ENCODE peak calls at places on chromosome X, in four cellular contexts. I is fibroblast of pulmonary artery, R is transverse colon, O is thoracic aorta. B is an unnamed sample.

GRCh38 chrX:130098202-130098552 is 12.1 kb downstream of the ELF4 start:
- DNase-seq in I (no peak), R (no peak), O (no peak), B (no peak)

GRCh38 chrX:10725071-10725470 is 104.7 kb upstream of the MID1 start:
- DNase-seq in I (no peak), R (no peak), O (no peak), B (no peak)

GRCh38 chrX:100368167-100368566 is 41.9 kb downstream of the PCDH19 start:
- DNase-seq in R (no peak), I (peak), O (no peak), B (peak)

GRCh38 chrX:109880629-109881028 is 122.3 kb upstream of the TMEM164 start:
- DNase-seq in O (no peak), I (no peak), R (no peak), B (no peak)

GRCh38 chrX:119381349-119381944 is 17.7 kb upstream of the SLC25A43 start:
- DNase-seq in I (no peak), R (no peak), O (no peak), B (no peak)

GRCh38 chrX:40105791-40106676 is 8.3 kb upstream of the BCOR start:
- DNase-seq in O (no peak), I (no peak), R (peak), B (peak)

GRCh38 chrX:10507876-10508275 is 112.5 kb downstream of the MID1 start:
- DNase-seq in O (no peak), R (no peak), I (no peak), B (no peak)

GRCh38 chrX:20028588-20028987 is 37.7 kb upstream of the BCLAF3 start:
- DNase-seq in R (no peak), I (no peak), O (no peak), B (no peak)

GRCh38 chrX:18360867-18361266 is 6.4 kb upstream of the SCML2 start:
- DNase-seq in R (no peak), O (no peak), I (no peak), B (no peak)

GRCh38 chrX:93673869-93674271 is at the start of gene FAM133A:
- DNase-seq in R (no peak), I (peak), O (peak), B (no peak)

GRCh38 chrX:153643431-153644351 is 3.3 kb upstream of the DUSP9 start:
- DNase-seq in R (no peak), O (no peak), I (no peak), B (no peak)
- TF ChIP-seq CTCF in R (peak), O (no peak), I (no peak), B (no peak)

GRCh38 chrX:153924149-153924861 is 1.8 kb downstream of the ARHGAP4 start:
- DNase-seq in O (no peak), I (peak), R (peak), B (no peak)
- TF ChIP-seq CTCF in O (no peak), I (peak), R (no peak), B (no peak)

GRCh38 chrX:68090266-68090665 is 343.0 kb downstream of the OPHN1 start:
- DNase-seq in R (no peak), I (peak), O (no peak), B (no peak)
- TF ChIP-seq CTCF in R (no peak), I (peak), O (no peak), B (no peak)

DNA sequence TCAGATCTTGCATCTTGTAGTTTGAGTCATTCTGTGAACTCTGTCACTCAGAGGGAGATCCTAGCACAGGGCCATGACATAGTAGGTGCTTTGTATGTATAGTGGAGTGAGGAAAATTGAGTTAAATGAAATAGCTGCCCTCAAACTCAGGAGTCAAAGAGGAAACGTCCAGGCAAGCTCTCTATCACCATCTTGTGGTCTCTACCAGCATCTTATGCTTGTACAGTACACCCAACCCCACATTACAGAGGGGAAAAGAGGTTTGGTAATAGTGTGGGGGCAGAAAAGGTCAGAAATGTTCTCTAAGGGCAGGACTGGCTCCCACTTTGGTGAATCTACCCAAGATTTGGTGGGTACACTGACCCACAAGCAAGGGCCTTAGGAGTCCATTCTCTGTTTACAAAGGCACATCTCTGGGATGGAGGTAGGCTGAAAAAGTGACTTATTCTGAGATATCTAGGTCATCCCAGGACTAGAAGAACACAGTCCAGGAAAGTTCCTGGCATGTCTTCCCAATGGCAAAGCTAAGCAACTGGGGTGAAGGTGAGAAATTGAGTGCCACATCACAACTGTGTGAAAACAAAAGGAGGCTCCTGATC is 131.8 kb downstream of the OR13H1 start:
- DNase-seq in R (no peak), O (no peak), I (peak), B (peak)
- TF ChIP-seq CTCF in R (no peak), O (no peak), I (peak), B (peak)

GRCh38 chrX:24838624-24839023 is 144.9 kb downstream of the POLA1 start:
- DNase-seq in O (no peak), R (no peak), I (peak), B (peak)
- TF ChIP-seq CTCF in O (peak), R (peak), I (peak), B (no peak)

GRCh38 chrX:107485019-107485418 is 35.6 kb downstream of the FRMPD3 start:
- DNase-seq in I (no peak), O (no peak), R (no peak), B (no peak)
- TF ChIP-seq CTCF in I (no peak), O (no peak), R (no peak), B (no peak)

GRCh38 chrX:58025979-58026378 is 115.7 kb upstream of the ZXDA start:
- DNase-seq in R (peak), I (peak), O (no peak), B (peak)
- TF ChIP-seq CTCF in R (peak), I (peak), O (peak), B (no peak)

DNA sequence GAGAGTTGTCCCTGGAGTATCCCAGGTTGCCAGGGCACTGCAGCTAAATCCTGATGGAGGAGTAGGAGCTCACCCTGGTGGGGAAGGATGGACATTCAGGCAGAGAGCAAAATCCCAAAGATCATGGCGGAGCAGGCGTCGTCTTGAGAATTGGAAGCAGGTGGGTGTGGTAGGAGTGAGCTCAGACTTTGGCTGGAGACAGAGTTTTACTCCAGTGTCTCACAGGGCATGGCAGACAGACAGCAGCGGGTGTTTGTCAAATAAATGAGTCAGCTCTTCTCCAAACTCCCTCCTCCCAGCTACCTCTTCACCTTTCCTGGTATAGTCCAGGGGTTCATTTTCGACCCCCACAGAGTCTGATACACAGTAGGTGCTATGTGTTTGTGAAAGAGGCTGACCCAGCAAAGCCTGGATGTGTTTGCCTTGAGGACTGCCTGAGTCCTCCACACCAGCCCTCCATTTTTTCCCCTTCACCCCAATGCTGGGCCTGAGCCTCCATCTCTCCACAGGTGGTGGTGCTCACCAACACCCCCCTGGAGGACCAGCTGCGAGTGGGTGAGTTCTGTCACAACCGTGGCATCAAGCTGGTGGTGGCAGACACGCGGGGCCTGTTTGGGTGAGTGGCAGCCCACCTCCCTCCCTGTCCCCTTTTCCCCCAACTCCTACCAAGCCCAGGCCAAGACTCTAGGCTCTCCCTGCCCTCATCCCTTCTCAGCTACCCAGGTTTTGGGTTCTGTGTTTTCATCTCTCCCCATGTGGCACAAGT is 6.9 kb downstream of the UBA1 start:
- DNase-seq in R (peak), I (peak), O (no peak), B (no peak)
- TF ChIP-seq CTCF in R (no peak), I (peak), O (no peak), B (no peak)

GRCh38 chrX:87663421-87663820 is 145.8 kb downstream of the KLHL4 start:
- DNase-seq in I (peak), O (no peak), R (no peak), B (no peak)

GRCh38 chrX:87661761-87662160 is 144.2 kb downstream of the KLHL4 start:
- DNase-seq in O (no peak), R (no peak), I (peak), B (no peak)

DNA sequence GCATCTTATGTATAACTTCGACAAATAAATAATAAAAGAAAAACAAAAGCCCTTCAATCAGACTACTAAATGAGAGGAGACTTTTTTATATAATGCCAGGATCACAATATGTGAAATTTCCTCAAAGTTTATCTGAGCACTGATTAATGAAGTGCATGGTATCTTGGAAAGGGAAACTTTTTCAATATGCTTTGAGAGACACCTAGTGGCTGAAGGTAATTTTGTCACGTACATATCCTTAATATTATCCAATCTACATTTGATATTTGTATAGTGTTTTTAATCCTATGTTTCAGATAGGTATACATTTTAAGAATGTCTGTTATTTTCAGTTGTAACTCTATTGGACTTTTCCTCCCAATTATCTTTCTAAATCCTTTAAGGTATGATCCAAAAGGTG is 146.8 kb downstream of the KLHL4 start:
- DNase-seq in O (no peak), R (no peak), I (peak), B (no peak)
- TF ChIP-seq CTCF in O (peak), R (no peak), I (peak), B (no peak)

GRCh38 chrX:107775000-107775733 is 420 bp downstream of the TSC22D3 start:
- DNase-seq in O (no peak), I (no peak), R (peak), B (no peak)
- TF ChIP-seq CTCF in O (no peak), I (no peak), R (no peak), B (no peak)

B was measured in Calu3.